ENCODE peak calls at places on chromosomes 2 and 18, in ten cellular contexts. W is RWPE1, S is stomach, L is Calu3, F is fibroblast of mammary gland, O is H9, Y is endothelial cell, E is A549, P is coronary artery, M is cardiac fibroblast. G is an unnamed sample.

GRCh38 chr2:8148260-8148880 is 533.5 kb upstream of the ID2 start:
- DNase-seq in Y (no peak), S (no peak), L (peak; percentile 48), F (peak; percentile 91), O (no peak), M (peak; percentile 80), E (peak; percentile 74), W (no peak), P (no peak), G (no peak)

GRCh38 chr2:26399781-26400376 is 1.8 kb upstream of the DRC1 start:
- DNase-seq in S (no peak), Y (no peak), E (no peak), W (no peak), F (no peak), L (no peak), M (no peak), P (no peak), O (no peak), G (no peak)

GRCh38 chr2:30109856-30110255 is 37.0 kb upstream of the YPEL5 start:
- DNase-seq in E (no peak), P (peak; percentile 9), O (no peak), M (no peak), L (no peak), W (no peak), Y (no peak), F (no peak), S (no peak), G (no peak)

GRCh38 chr2:164816046-164816445 is 25.6 kb downstream of the COBLL1 start:
- DNase-seq in P (no peak), M (no peak), W (no peak), S (no peak), E (no peak), L (no peak), O (no peak), Y (no peak), F (no peak), G (no peak)

GRCh38 chr2:128092656-128093055 is 1.7 kb downstream of the UGGT1 start:
- DNase-seq in L (no peak), F (no peak), O (no peak), E (no peak), S (no peak), P (no peak), W (no peak), Y (no peak), M (no peak), G (no peak)

GRCh38 chr2:63488118-63488713 is 100.1 kb downstream of the WDPCP start:
- DNase-seq in P (no peak), Y (peak; percentile 11), O (no peak), F (peak; percentile 47), S (no peak), W (peak; percentile 29), L (peak; percentile 39), M (peak; percentile 64), E (peak; percentile 48), G (no peak)

GRCh38 chr2:124328397-124328796 is 303.3 kb downstream of the CNTNAP5 start:
- DNase-seq in Y (no peak), P (no peak), S (no peak), F (no peak), E (no peak), M (no peak), W (no peak), O (no peak), L (no peak), G (no peak)

GRCh38 chr2:44705851-44706555 is 235.5 kb upstream of the SIX3 start:
- DNase-seq in W (no peak), P (no peak), E (no peak), Y (no peak), S (no peak), O (no peak), L (no peak), F (no peak), M (no peak), G (no peak)

GRCh38 chr18:45285251-45285650 is 330.0 kb upstream of the SLC14A2 start:
- DNase-seq in Y (no peak), S (no peak), L (no peak), O (no peak), M (no peak), F (no peak), E (no peak), P (no peak), W (no peak), G (no peak)

GRCh38 chr18:45277870-45278269 is 337.4 kb upstream of the SLC14A2 start:
- DNase-seq in S (no peak), L (no peak), E (no peak), W (no peak), P (no peak), Y (no peak), O (no peak), F (no peak), M (no peak), G (no peak)

GRCh38 chr18:45284174-45284573 is 331.1 kb upstream of the SLC14A2 start:
- DNase-seq in L (no peak), O (peak; percentile 31), Y (no peak), E (no peak), M (no peak), P (no peak), S (no peak), F (no peak), W (no peak), G (no peak)

GRCh38 chr18:45280486-45281263 is 334.6 kb upstream of the SLC14A2 start:
- DNase-seq in S (no peak), O (no peak), E (no peak), L (no peak), Y (no peak), M (no peak), W (no peak), P (no peak), F (no peak), G (no peak)

GRCh38 chr18:45282101-45282812 is 333.0 kb upstream of the SLC14A2 start:
- DNase-seq in F (no peak), E (peak; percentile 4), Y (no peak), M (peak; percentile 1), O (no peak), W (no peak), S (no peak), L (peak; percentile 6), P (no peak), G (no peak)
- TF ChIP-seq CTCF in F (no peak), E (no peak), Y (no peak), M (no peak), O (no peak), W (no peak), S (no peak), L (no peak), P (no peak), G (no peak)

DNA sequence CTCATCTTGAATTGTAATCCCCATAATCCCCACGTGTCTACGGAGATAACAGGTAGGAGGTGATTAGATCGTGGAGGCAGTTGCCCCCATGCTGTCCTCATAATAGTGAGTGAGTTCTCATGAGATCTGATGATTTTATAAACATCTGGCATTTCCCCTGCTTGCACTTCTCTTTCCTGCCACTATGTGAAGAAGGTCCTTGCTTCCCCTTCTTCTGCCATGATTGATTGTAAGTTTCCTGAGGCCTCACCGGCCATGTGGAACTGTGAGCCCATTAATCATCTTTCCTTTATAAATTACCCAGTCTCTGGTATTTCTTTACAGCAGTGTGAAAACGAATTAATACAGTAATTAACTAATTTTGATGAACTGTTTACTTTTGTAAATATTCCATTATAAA is 582.5 kb downstream of the TSN start:
- DNase-seq in W (no peak), L (no peak), S (no peak), Y (no peak), O (no peak), F (no peak), M (no peak), E (no peak), P (no peak), G (no peak)
- TF ChIP-seq CTCF in W (no peak), L (no peak), S (no peak), Y (peak; percentile 14), O (peak; percentile 48), F (no peak), M (no peak), E (no peak), P (no peak), G (peak; percentile 56)

DNA sequence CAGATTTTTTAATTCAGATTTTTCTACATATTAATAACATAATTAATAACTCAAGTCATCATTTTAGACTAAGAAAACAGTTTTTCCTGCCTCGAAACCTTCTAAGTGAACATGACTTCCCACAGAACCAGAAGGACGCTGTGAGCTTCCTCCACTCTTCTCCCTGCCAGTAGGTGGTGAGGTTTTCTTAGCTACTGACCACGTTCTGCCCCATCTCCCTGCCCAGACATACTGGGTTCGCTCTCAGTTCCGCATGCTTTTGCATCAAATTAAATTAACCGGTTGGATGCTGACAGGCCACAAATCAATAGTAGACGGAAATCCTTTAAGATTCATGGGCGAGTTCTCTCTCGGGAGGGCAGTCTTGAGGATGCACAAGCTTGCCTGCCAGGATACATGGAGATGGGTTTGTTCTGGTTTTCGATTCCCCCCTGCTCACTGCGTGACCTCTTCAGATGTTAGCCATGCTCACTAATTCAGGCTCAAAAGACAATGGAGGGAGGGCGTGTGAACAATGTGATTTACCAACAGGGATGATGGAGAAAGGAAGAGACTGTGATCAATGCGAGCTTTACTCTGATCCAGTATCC is 375.9 kb downstream of the EIPR1 start:
- DNase-seq in S (no peak), P (no peak), E (peak; percentile 42), M (peak; percentile 42), O (no peak), F (peak; percentile 11), L (peak; percentile 7), W (no peak), Y (no peak), G (no peak)
- TF ChIP-seq CTCF in S (no peak), P (no peak), E (peak; percentile 31), M (no peak), O (peak; percentile 43), F (peak; percentile 20), L (no peak), W (no peak), Y (no peak), G (peak; percentile 41)

GRCh38 chr2:64865073-64865830 is 123.9 kb upstream of the SLC1A4 start:
- DNase-seq in M (peak; percentile 80), P (peak; percentile 76), W (peak; percentile 71), S (peak; percentile 75), L (peak; percentile 63), F (peak; percentile 77), E (peak; percentile 69), Y (peak; percentile 76), O (peak; percentile 65), G (peak; percentile 78)

GRCh38 chr2:64869126-64869525 is 120.1 kb upstream of the SLC1A4 start:
- DNase-seq in P (no peak), E (no peak), S (peak; percentile 22), L (no peak), F (peak; percentile 62), Y (no peak), M (no peak), O (no peak), W (no peak), G (no peak)

GRCh38 chr2:64865831-64866146 is 123.4 kb upstream of the SLC1A4 start:
- DNase-seq in E (no peak), O (no peak), W (no peak), S (no peak), L (no peak), P (no peak), M (no peak), F (no peak), Y (no peak), G (no peak)

GRCh38 chr2:64867253-64867996 is 121.8 kb upstream of the SLC1A4 start:
- DNase-seq in W (no peak), F (no peak), O (no peak), Y (no peak), M (no peak), L (no peak), E (no peak), P (no peak), S (peak; percentile 16), G (no peak)

DNA sequence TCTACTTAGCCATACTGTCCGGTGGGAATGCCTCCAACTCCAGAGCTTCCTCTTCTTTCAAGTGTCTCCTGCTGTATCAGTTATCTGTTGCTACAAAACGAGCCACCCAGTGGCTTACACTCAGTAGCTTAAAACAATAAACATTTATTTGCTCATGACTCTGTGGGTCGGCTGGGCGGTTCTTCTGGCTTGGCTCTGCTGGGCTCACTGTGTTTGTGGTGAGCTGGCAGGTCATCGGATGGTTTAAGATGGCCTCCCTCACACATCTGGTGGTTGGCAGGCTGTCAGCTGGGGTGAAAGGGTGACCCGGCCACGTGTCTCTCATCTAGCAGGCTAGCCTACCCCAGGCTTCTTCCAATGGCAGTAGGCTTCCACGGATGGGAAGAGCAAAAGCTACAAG is 122.4 kb upstream of the SLC1A4 start:
- DNase-seq in F (peak; percentile 99), O (no peak), L (no peak), Y (no peak), S (no peak), W (no peak), E (peak; percentile 44), P (no peak), M (peak; percentile 83), G (no peak)
- TF ChIP-seq CTCF in F (peak; percentile 26), O (no peak), L (no peak), Y (no peak), S (no peak), W (no peak), E (no peak), P (no peak), M (no peak), G (no peak)